ENCODE peak calls at places on chromosomes 4 and X, in five cellular contexts. W is SW 1271; R is stimulated activated CD4-positive, alpha-beta T cell treated with anti-CD3 and anti-CD28 coated beads, Interleukin-15, amount 100 ng/mL, for 1 hour; J is mesendoderm; N is mucosa of gallbladder. U is an unnamed sample.

GRCh38 chr4:175784986-175785525 is 27.0 kb downstream of the GPM6A start:
- DNase-seq in W (no peak), R (no peak), J (no peak), N (no peak), U (no peak)

GRCh38 chrX:151713859-151714258 is 2.0 kb upstream of the FATE1 start:
- DNase-seq in W (peak), R (no peak), J (peak), N (no peak), U (no peak)

GRCh38 chr4:108433832-108434231 is 186.5 kb upstream of the RPL34 start:
- DNase-seq in W (no peak), R (no peak), J (no peak), N (no peak), U (no peak)

GRCh38 chr4:164095313-164096110 is 601.0 kb downstream of the TMA16 start:
- DNase-seq in W (no peak), R (no peak), J (no peak), N (no peak), U (no peak)

GRCh38 chr4:5198586-5198985 is 147.3 kb downstream of the STK32B start:
- DNase-seq in W (no peak), R (no peak), J (no peak), N (no peak), U (no peak)

GRCh38 chrX:22526339-22526738 is 253.6 kb downstream of the CBLL2 start:
- DNase-seq in W (peak), R (no peak), J (no peak), N (no peak), U (no peak)

GRCh38 chr4:146132445-146132844 is 43.1 kb upstream of the LSM6 start:
- DNase-seq in W (no peak), R (no peak), J (no peak), N (no peak), U (no peak)

GRCh38 chr4:189613202-189613601 is 327.5 kb upstream of the FRG1 start:
- DNase-seq in W (no peak), R (no peak), J (peak), N (no peak), U (no peak)

GRCh38 chr4:57158221-57158620 is 48.0 kb upstream of the IGFBP7 start:
- DNase-seq in W (no peak), R (no peak), J (peak), N (no peak), U (no peak)

GRCh38 chr4:48698029-48698901 is 81.8 kb downstream of the FRYL start:
- DNase-seq in W (peak), R (no peak), J (peak), N (peak), U (no peak)

GRCh38 chr4:86831262-86832090 is 17.7 kb downstream of the SLC10A6 start:
- DNase-seq in W (peak), R (no peak), J (no peak), N (peak), U (peak)

GRCh38 chr4:6404611-6405416 is 67.6 kb downstream of the PPP2R2C start:
- DNase-seq in W (no peak), R (no peak), J (peak), N (no peak), U (no peak)

GRCh38 chr4:108144451-108144850 is 24.3 kb downstream of the LEF1 start:
- DNase-seq in W (no peak), R (no peak), J (no peak), N (no peak), U (no peak)

GRCh38 chr4:184896868-184897715 is 71.3 kb upstream of the ACSL1 start:
- DNase-seq in W (no peak), R (no peak), J (no peak), N (no peak), U (no peak)

GRCh38 chr4:86286729-86287128 is 73.1 kb downstream of the MAPK10 start:
- DNase-seq in W (no peak), R (no peak), J (no peak), N (no peak), U (no peak)

GRCh38 chrX:149003863-149004660 is 501.0 kb downstream of the IDS start:
- DNase-seq in W (no peak), R (no peak), J (peak), N (no peak), U (no peak)

GRCh38 chr4:53365121-53365485 is 758 bp downstream of the SCFD2 start:
- DNase-seq in W (no peak), R (no peak), J (peak), N (no peak), U (no peak)

GRCh38 chrX:48854898-48855297 is 19.5 kb upstream of the PCSK1N start:
- DNase-seq in W (no peak), R (no peak), J (peak), N (no peak), U (no peak)

GRCh38 chr4:37535872-37536271 is 150.3 kb downstream of the RELL1 start:
- DNase-seq in W (no peak), R (no peak), J (no peak), N (no peak), U (no peak)

GRCh38 chr4:813900-814299 is 12.0 kb downstream of the CPLX1 start:
- DNase-seq in W (no peak), R (no peak), J (no peak), N (no peak), U (no peak)

GRCh38 chrX:65581661-65582339 is 47.2 kb upstream of the LAS1L start:
- DNase-seq in W (peak), R (peak), J (peak), N (peak), U (peak)

GRCh38 chrX:121308276-121308805 is 260.9 kb downstream of the GLUD2 start:
- DNase-seq in W (no peak), R (no peak), J (peak), N (peak), U (no peak)

GRCh38 chrX:25191403-25191802 is 175.6 kb upstream of the ARX start:
- DNase-seq in W (no peak), R (no peak), J (peak), N (no peak), U (no peak)

GRCh38 chr4:105196523-105197145 is 50.0 kb downstream of the TET2 start:
- DNase-seq in W (peak), R (no peak), J (peak), N (no peak), U (no peak)

GRCh38 chr4:71907782-71908181 is 123.9 kb upstream of the GC start:
- DNase-seq in W (no peak), R (no peak), J (no peak), N (peak), U (no peak)

GRCh38 chr4:171814545-171814944 is 1.3 kb downstream of the GALNTL6 start:
- DNase-seq in W (no peak), R (no peak), J (peak), N (no peak), U (no peak)

GRCh38 chr4:170589597-170590191 is 499.9 kb upstream of the AADAT start:
- DNase-seq in W (peak), R (no peak), J (peak), N (no peak), U (no peak)

GRCh38 chr4:112127736-112128322 is 17.4 kb upstream of the FAM241A start:
- DNase-seq in W (no peak), R (no peak), J (peak), N (no peak), U (no peak)

GRCh38 chr4:100649478-100649877 is 131.7 kb upstream of the EMCN start:
- DNase-seq in W (no peak), R (no peak), J (peak), N (no peak), U (no peak)

GRCh38 chrX:7261672-7262332 is 113.8 kb upstream of the PUDP start:
- DNase-seq in W (no peak), R (no peak), J (no peak), N (no peak), U (no peak)

GRCh38 chrX:153928846-153929245 is 2.8 kb upstream of the ARHGAP4 start:
- DNase-seq in W (no peak), R (no peak), J (no peak), N (no peak), U (no peak)

U was measured in breast epithelium.